ENCODE peak calls at places on chromosomes 16 and 17, in ten cellular contexts. One of them, this sample, is unnamed.
A peak's percentile ranks its signal among the peaks of the same experiment; 100 is the strongest.

GRCh38 chr17:42980766-42981397 is 517 bp downstream of the RUNDC1 start:
- DNase-seq in H54: no peak
- DNase-seq in EL: peak; percentile 60
- DNase-seq in mucosa of descending colon: peak; percentile 78
- DNase-seq in HCT116: peak; percentile 31
- DNase-seq in A549: peak; percentile 76
- DNase-seq in stimulated activated naive CD8-positive, alpha-beta T cell treated with anti-CD3 and anti-CD28 coated beads, Interleukin-15, amount 100 ng/mL, for 72 hours: peak; percentile 52
- DNase-seq in cardiac septum: peak; percentile 80
- DNase-seq in glomerular endothelial cell: no peak
- DNase-seq in ascending aorta: no peak
- DNase-seq in this sample: peak; percentile 64

GRCh38 chr16:75244225-75244792 is 7.1 kb downstream of the BCAR1 start:
- DNase-seq in mucosa of descending colon: peak; percentile 64
- DNase-seq in stimulated activated naive CD8-positive, alpha-beta T cell treated with anti-CD3 and anti-CD28 coated beads, Interleukin-15, amount 100 ng/mL, for 72 hours: no peak
- DNase-seq in HCT116: no peak
- DNase-seq in A549: no peak
- DNase-seq in ascending aorta: peak; percentile 67
- DNase-seq in EL: peak; percentile 86
- DNase-seq in H54: no peak
- DNase-seq in glomerular endothelial cell: no peak
- DNase-seq in cardiac septum: no peak
- DNase-seq in this sample: peak; percentile 72

GRCh38 chr17:44236444-44236991 is 17.0 kb upstream of the UBTF start:
- DNase-seq in mucosa of descending colon: no peak
- DNase-seq in glomerular endothelial cell: no peak
- DNase-seq in ascending aorta: no peak
- DNase-seq in stimulated activated naive CD8-positive, alpha-beta T cell treated with anti-CD3 and anti-CD28 coated beads, Interleukin-15, amount 100 ng/mL, for 72 hours: no peak
- DNase-seq in H54: no peak
- DNase-seq in EL: no peak
- DNase-seq in cardiac septum: no peak
- DNase-seq in HCT116: no peak
- DNase-seq in A549: no peak
- DNase-seq in this sample: no peak

GRCh38 chr17:40069751-40070643 is 7.2 kb downstream of the THRA start:
- DNase-seq in glomerular endothelial cell: no peak
- DNase-seq in HCT116: no peak
- DNase-seq in H54: no peak
- DNase-seq in cardiac septum: no peak
- DNase-seq in ascending aorta: no peak
- DNase-seq in A549: peak; percentile 60
- DNase-seq in mucosa of descending colon: peak; percentile 76
- DNase-seq in EL: peak; percentile 53
- DNase-seq in stimulated activated naive CD8-positive, alpha-beta T cell treated with anti-CD3 and anti-CD28 coated beads, Interleukin-15, amount 100 ng/mL, for 72 hours: peak; percentile 44
- DNase-seq in this sample: peak; percentile 46

GRCh38 chr17:77610980-77611641 is 347.4 kb upstream of the TNRC6C start:
- DNase-seq in H54: no peak
- DNase-seq in stimulated activated naive CD8-positive, alpha-beta T cell treated with anti-CD3 and anti-CD28 coated beads, Interleukin-15, amount 100 ng/mL, for 72 hours: no peak
- DNase-seq in HCT116: no peak
- DNase-seq in A549: no peak
- DNase-seq in EL: no peak
- DNase-seq in mucosa of descending colon: no peak
- DNase-seq in glomerular endothelial cell: no peak
- DNase-seq in cardiac septum: no peak
- DNase-seq in ascending aorta: no peak
- DNase-seq in this sample: no peak

GRCh38 chr17:31130286-31131224 is 35.8 kb downstream of the NF1 start:
- DNase-seq in H54: no peak
- DNase-seq in HCT116: no peak
- DNase-seq in stimulated activated naive CD8-positive, alpha-beta T cell treated with anti-CD3 and anti-CD28 coated beads, Interleukin-15, amount 100 ng/mL, for 72 hours: no peak
- DNase-seq in glomerular endothelial cell: no peak
- DNase-seq in ascending aorta: no peak
- DNase-seq in mucosa of descending colon: no peak
- DNase-seq in EL: no peak
- DNase-seq in A549: no peak
- DNase-seq in cardiac septum: peak; percentile 85
- DNase-seq in this sample: no peak

GRCh38 chr17:45364531-45365390 is 47.9 kb upstream of the MAP3K14 start:
- DNase-seq in ascending aorta: no peak
- DNase-seq in HCT116: no peak
- DNase-seq in H54: no peak
- DNase-seq in cardiac septum: no peak
- DNase-seq in glomerular endothelial cell: no peak
- DNase-seq in A549: no peak
- DNase-seq in EL: no peak
- DNase-seq in mucosa of descending colon: no peak
- DNase-seq in stimulated activated naive CD8-positive, alpha-beta T cell treated with anti-CD3 and anti-CD28 coated beads, Interleukin-15, amount 100 ng/mL, for 72 hours: no peak
- DNase-seq in this sample: peak; percentile 37

GRCh38 chr16:11361751-11362742 is 16.8 kb downstream of the RMI2 start:
- DNase-seq in A549: no peak
- DNase-seq in cardiac septum: peak; percentile 59
- DNase-seq in HCT116: no peak
- DNase-seq in mucosa of descending colon: no peak
- DNase-seq in ascending aorta: no peak
- DNase-seq in H54: no peak
- DNase-seq in glomerular endothelial cell: no peak
- DNase-seq in stimulated activated naive CD8-positive, alpha-beta T cell treated with anti-CD3 and anti-CD28 coated beads, Interleukin-15, amount 100 ng/mL, for 72 hours: no peak
- DNase-seq in EL: peak; percentile 74
- DNase-seq in this sample: no peak

GRCh38 chr17:1484586-1485310 is 7.7 kb downstream of the MYO1C start:
- DNase-seq in HCT116: peak; percentile 65
- DNase-seq in ascending aorta: no peak
- DNase-seq in EL: peak; percentile 60
- DNase-seq in A549: peak; percentile 57
- DNase-seq in stimulated activated naive CD8-positive, alpha-beta T cell treated with anti-CD3 and anti-CD28 coated beads, Interleukin-15, amount 100 ng/mL, for 72 hours: no peak
- DNase-seq in cardiac septum: no peak
- DNase-seq in H54: peak; percentile 76
- DNase-seq in glomerular endothelial cell: no peak
- DNase-seq in mucosa of descending colon: peak; percentile 83
- DNase-seq in this sample: no peak

GRCh38 chr16:58222532-58223316 is 24.8 kb upstream of the CSNK2A2 start:
- DNase-seq in HCT116: peak; percentile 65
- DNase-seq in mucosa of descending colon: no peak
- DNase-seq in A549: peak; percentile 26
- DNase-seq in H54: peak; percentile 62
- DNase-seq in cardiac septum: no peak
- DNase-seq in ascending aorta: no peak
- DNase-seq in glomerular endothelial cell: no peak
- DNase-seq in EL: peak; percentile 25
- DNase-seq in stimulated activated naive CD8-positive, alpha-beta T cell treated with anti-CD3 and anti-CD28 coated beads, Interleukin-15, amount 100 ng/mL, for 72 hours: no peak
- DNase-seq in this sample: peak; percentile 25

GRCh38 chr17:7972131-7972785 is 30.2 kb upstream of the GUCY2D start:
- DNase-seq in HCT116: no peak
- DNase-seq in A549: no peak
- DNase-seq in EL: no peak
- DNase-seq in mucosa of descending colon: no peak
- DNase-seq in H54: no peak
- DNase-seq in cardiac septum: no peak
- DNase-seq in ascending aorta: no peak
- DNase-seq in stimulated activated naive CD8-positive, alpha-beta T cell treated with anti-CD3 and anti-CD28 coated beads, Interleukin-15, amount 100 ng/mL, for 72 hours: no peak
- DNase-seq in glomerular endothelial cell: no peak
- DNase-seq in this sample: no peak

GRCh38 chr17:34312080-34312479 is 7.2 kb upstream of the CCL8 start:
- DNase-seq in HCT116: no peak
- DNase-seq in glomerular endothelial cell: no peak
- DNase-seq in mucosa of descending colon: no peak
- DNase-seq in stimulated activated naive CD8-positive, alpha-beta T cell treated with anti-CD3 and anti-CD28 coated beads, Interleukin-15, amount 100 ng/mL, for 72 hours: no peak
- DNase-seq in ascending aorta: no peak
- DNase-seq in A549: no peak
- DNase-seq in EL: peak; percentile 89
- DNase-seq in H54: no peak
- DNase-seq in cardiac septum: no peak
- DNase-seq in this sample: peak; percentile 76

GRCh38 chr17:12231027-12231682 is 210.5 kb downstream of the MAP2K4 start:
- DNase-seq in glomerular endothelial cell: no peak
- DNase-seq in EL: peak; percentile 33
- DNase-seq in HCT116: no peak
- DNase-seq in ascending aorta: no peak
- DNase-seq in A549: peak; percentile 13
- DNase-seq in stimulated activated naive CD8-positive, alpha-beta T cell treated with anti-CD3 and anti-CD28 coated beads, Interleukin-15, amount 100 ng/mL, for 72 hours: no peak
- DNase-seq in mucosa of descending colon: no peak
- DNase-seq in H54: no peak
- DNase-seq in cardiac septum: no peak
- DNase-seq in this sample: peak; percentile 75